ENCODE peak calls at places on chromosomes 7 and 10, in eight cellular contexts. Q is mesothelial cell of epicardium, L is cardiac fibroblast, N is cardiac muscle cell, P is GM13976, X is lung, S is AG04450, K is PC-9. H is an unnamed sample.

GRCh38 chr10:10532274-10532673 is 485.4 kb upstream of the CELF2 start:
- DNase-seq in N (peak), S (no peak), X (no peak), L (no peak), K (no peak), P (no peak), Q (no peak), H (no peak)

GRCh38 chr10:121823993-121824463 is 103.8 kb downstream of the ATE1 start:
- DNase-seq in L (peak), Q (no peak), K (no peak), P (peak), S (no peak), N (peak), X (no peak), H (peak)

GRCh38 chr10:22825841-22826240 is 102.0 kb upstream of the ARMC3 start:
- DNase-seq in K (no peak), S (no peak), L (no peak), Q (no peak), N (no peak), X (no peak), P (no peak), H (no peak)

GRCh38 chr7:27155816-27156507 is 513 bp downstream of the HOXA7 start:
- DNase-seq in Q (no peak), S (no peak), X (no peak), N (no peak), L (no peak), K (no peak), P (no peak), H (no peak)

GRCh38 chr10:22666287-22667092 is 47.9 kb downstream of the PIP4K2A start:
- DNase-seq in X (no peak), K (no peak), S (no peak), N (peak), L (peak), Q (no peak), P (no peak), H (no peak)

GRCh38 chr7:68429376-68430117 is 1168.7 kb upstream of the AUTS2 start:
- DNase-seq in X (no peak), L (no peak), K (no peak), S (no peak), P (no peak), Q (no peak), N (no peak), H (no peak)

GRCh38 chr10:121579656-121580055 is 18.6 kb downstream of the FGFR2 start:
- DNase-seq in L (no peak), Q (no peak), X (no peak), N (no peak), P (no peak), S (no peak), K (peak), H (no peak)

GRCh38 chr10:75532253-75532924 is 101.0 kb downstream of the LRMDA start:
- DNase-seq in L (no peak), P (no peak), Q (no peak), N (no peak), X (no peak), K (no peak), S (no peak), H (no peak)

GRCh38 chr10:62388328-62388727 is 14.2 kb downstream of the ZNF365 start:
- DNase-seq in Q (no peak), P (no peak), K (no peak), X (no peak), S (no peak), N (no peak), L (no peak), H (no peak)

DNA sequence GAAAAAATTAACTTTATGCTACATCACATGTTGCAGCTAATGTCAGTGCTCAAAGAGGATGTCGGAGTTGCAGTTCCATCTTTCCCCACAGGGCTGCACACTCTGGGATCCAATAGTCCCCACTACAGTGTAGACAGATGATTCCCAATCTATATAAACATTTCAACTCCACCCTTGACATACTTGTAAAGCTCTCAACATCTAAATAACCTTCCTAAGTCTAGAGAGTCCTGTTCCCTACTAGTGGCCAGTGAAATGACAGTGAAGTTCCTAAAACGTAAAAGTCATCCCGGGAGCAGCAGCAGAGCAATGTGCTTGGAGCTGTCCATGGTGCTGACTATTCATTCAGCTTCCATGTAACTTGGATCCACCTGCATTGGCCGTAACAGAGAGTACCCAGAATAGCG is 145.1 kb downstream of the GRM8 start:
- DNase-seq in Q (peak), P (peak), N (peak), S (peak), X (peak), L (peak), K (peak), H (no peak)
- TF ChIP-seq CTCF in Q (peak), P (peak), N (peak), S (peak), X (no peak), L (peak), K (peak), H (peak)

DNA sequence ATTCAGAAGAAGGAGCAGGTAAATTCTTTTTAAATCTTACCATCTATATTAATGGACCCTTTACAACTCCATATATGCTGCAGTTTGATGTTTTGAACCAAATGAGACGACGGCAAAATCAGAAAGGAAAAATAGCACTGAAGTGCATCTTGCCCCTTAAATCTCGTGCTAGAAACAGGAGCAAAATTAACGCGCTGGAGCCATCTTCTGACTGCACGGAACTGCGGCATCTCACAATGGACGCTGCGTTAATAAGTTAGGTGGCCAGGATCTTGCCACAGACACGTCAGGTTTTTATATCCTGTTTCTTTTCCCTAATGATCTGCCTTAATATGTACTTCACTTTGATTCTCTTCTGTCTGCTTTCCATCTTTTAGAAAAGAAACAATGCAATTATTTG is 354.5 kb downstream of the TFEC start:
- DNase-seq in L (peak), S (peak), X (no peak), K (peak), Q (no peak), N (no peak), P (no peak), H (no peak)
- TF ChIP-seq CTCF in L (no peak), S (peak), X (no peak), K (no peak), Q (no peak), N (peak), P (no peak), H (peak)

DNA sequence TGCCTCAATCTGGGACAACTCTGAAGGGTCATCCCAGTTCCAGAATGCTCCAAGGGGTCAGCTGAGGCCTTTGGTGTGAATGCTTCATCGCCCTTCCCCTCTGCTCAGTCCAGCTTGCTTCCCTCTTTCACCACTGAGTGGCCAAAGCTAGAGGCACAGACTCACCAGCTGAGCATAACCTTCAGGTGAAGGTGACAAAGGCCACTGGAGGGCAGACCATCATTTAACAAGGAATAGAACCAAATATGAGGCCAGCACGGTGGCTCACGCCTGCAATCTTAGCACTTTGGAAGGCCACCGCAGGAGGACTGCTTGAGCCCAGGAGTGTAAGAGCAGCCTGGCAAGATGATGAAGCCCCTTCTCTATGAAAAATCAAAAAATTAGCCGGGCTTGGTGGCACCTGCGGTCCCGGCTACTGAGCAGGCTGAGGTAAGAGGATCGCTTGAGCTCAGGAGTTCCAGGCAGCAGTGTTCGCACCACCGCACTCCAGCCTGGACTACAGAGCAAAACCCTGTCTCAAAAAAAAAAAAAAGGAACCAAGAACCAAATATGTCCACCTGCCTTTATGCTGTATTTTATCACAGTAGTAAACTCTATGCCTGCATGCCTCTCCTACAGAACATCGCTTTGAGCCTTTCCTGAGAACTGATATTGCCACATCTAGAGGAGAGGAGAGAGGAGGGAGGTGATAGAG is 13.4 kb downstream of the PRKAG2 start:
- DNase-seq in K (no peak), P (no peak), N (peak), S (no peak), L (no peak), Q (no peak), X (no peak), H (no peak)
- TF ChIP-seq CTCF in K (no peak), P (peak), N (no peak), S (no peak), L (no peak), Q (no peak), X (no peak), H (no peak)

GRCh38 chr7:41869091-41869490 is 166.2 kb upstream of the INHBA start:
- DNase-seq in N (no peak), S (no peak), Q (no peak), L (peak), X (no peak), K (no peak), P (no peak), H (no peak)
- TF ChIP-seq CTCF in N (no peak), S (no peak), Q (no peak), L (no peak), X (no peak), K (no peak), P (no peak), H (no peak)

DNA sequence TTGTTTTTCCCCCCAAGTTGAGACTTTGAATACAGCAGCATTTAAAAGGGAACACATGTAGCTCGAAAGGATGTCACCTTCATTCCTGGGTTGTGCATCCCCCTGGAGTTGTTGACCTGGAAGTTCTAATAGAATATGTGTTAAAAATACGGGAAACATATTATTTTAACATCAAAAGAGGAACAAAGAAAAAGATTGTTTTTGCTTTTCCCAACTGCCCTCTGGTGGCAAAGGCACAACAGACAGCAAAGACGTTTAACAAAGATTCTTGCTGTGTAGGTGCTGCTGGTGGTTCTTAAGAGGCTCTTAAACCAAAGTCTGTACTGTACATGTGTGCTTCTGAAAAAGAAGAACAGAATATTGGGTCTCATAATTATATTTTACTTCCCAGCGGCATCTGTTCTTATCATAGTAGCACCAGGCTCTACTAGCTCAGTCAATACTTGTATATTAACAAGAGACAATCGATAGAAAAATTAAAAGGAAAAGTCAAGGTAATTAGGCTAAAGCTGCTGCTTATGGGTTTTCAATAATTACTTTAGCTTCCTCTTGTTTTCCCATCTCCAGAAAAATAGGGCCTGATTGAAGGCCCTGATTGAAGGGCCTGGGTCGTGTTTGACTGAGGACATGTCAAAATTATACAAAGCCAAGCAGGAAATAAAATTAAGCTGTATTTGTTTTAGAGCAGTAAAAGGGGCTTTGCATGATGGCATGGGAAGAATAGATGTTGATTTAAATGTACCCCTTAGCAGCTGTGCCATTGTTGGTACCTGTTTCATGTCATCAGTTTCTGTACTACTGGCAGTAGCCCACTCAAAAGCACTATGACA is 384.2 kb upstream of the LRGUK start:
- DNase-seq in K (no peak), N (no peak), X (no peak), L (peak), P (no peak), Q (no peak), S (no peak), H (no peak)
- TF ChIP-seq CTCF in K (peak), N (peak), X (no peak), L (peak), P (peak), Q (no peak), S (peak), H (peak)

GRCh38 chr10:27355918-27356573 is 115.4 kb upstream of the ACBD5 start:
- DNase-seq in P (no peak), K (peak), S (no peak), N (no peak), X (no peak), L (no peak), Q (no peak), H (no peak)
- TF ChIP-seq CTCF in P (peak), K (peak), S (no peak), N (no peak), X (no peak), L (peak), Q (no peak), H (no peak)

GRCh38 chr7:66055321-66055956 is 20.2 kb upstream of the ASL start:
- DNase-seq in Q (no peak), K (no peak), N (no peak), S (no peak), L (peak), P (no peak), X (no peak), H (peak)

GRCh38 chr7:66050990-66051424 is 24.6 kb upstream of the ASL start:
- DNase-seq in S (peak), P (no peak), X (peak), N (peak), K (peak), L (peak), Q (no peak), H (peak)

GRCh38 chr7:66052447-66052846 is 23.2 kb upstream of the ASL start:
- DNase-seq in Q (no peak), K (no peak), N (no peak), S (no peak), X (no peak), L (no peak), P (no peak), H (no peak)

GRCh38 chr7:66050337-66050957 is 25.2 kb upstream of the ASL start:
- DNase-seq in K (no peak), S (no peak), Q (no peak), P (no peak), X (no peak), N (no peak), L (no peak), H (no peak)

GRCh38 chr7:66054063-66054462 is 21.6 kb upstream of the ASL start:
- DNase-seq in K (no peak), P (no peak), X (no peak), L (no peak), N (no peak), S (no peak), Q (no peak), H (no peak)
- TF ChIP-seq CTCF in K (no peak), P (no peak), X (no peak), L (no peak), N (no peak), S (no peak), Q (no peak), H (no peak)

GRCh38 chr7:25180946-25181345 is 47.3 kb downstream of the NPVF start:
- DNase-seq in K (no peak), X (no peak), P (no peak), N (no peak), Q (no peak), L (no peak), S (no peak), H (no peak)

GRCh38 chr7:25179325-25179724 is 49.0 kb downstream of the NPVF start:
- DNase-seq in K (no peak), N (peak), P (no peak), L (no peak), S (no peak), X (no peak), Q (no peak), H (no peak)

GRCh38 chr7:25181537-25181936 is 46.7 kb downstream of the NPVF start:
- DNase-seq in L (no peak), X (no peak), K (no peak), P (no peak), Q (no peak), S (no peak), N (no peak), H (no peak)

GRCh38 chr7:25179771-25180591 is 48.3 kb downstream of the NPVF start:
- DNase-seq in X (peak), N (peak), K (peak), P (peak), Q (peak), L (peak), S (peak), H (peak)

DNA sequence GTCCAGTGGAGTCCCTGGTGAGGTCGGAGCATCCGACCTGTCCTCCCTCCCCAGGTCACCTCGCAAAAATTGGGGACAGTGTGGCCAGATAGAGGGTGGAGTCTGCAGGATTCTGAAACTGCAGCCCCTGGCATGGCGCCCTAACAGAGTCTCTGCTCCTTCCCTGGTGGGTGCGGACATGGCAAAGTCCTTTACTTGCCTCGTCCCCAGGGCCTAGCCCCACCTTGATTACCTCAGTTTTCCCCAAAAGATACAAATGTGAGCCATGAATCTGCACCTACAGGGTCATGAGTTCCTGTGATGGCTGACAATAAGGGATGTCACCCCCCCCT is 47.7 kb downstream of the NPVF start:
- DNase-seq in N (no peak), Q (no peak), S (no peak), K (no peak), X (no peak), P (no peak), L (no peak), H (no peak)
- TF ChIP-seq CTCF in N (no peak), Q (peak), S (no peak), K (peak), X (no peak), P (no peak), L (no peak), H (no peak)

GRCh38 chr10:126187399-126187798 is 200.9 kb downstream of the ADAM12 start:
- DNase-seq in K (no peak), N (no peak), Q (no peak), S (no peak), X (no peak), P (no peak), L (no peak), H (no peak)
- TF ChIP-seq CTCF in K (no peak), N (no peak), Q (no peak), S (no peak), X (no peak), P (no peak), L (no peak), H (no peak)

DNA sequence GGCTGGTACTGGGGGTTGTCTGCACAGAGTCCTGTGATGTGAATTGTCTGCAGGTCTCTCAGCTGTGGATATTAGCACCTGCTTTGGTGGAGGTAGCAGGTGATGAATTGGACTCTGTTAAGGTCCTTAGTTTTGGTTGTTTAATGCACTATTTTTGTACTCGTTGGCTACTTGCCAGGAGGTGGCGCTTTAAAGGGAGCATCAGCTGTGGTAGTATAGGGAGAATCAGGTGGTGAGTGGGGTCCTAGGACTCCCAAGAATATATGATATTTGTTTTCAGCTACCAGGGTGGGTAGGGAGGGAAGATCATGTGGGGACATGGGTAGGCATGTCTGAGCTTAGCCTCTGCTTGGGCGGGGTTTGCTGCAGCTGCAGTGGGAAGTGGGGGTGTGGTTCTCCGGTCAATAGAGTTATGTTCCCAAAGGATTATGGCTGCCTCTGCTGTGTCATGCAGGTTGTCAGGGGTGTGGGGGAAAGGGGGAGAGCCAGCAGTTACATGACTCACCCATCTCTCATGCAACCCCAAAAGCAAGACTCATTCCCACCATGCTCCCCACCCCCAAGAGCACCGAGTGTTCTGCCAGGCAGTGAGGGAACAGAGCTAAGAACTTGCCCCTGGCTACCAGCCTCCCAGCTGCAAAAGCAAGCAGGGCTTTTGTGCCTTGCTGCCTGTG is 53.7 kb upstream of the ZNF273 start:
- DNase-seq in P (no peak), S (no peak), N (peak), X (no peak), Q (no peak), L (no peak), K (peak), H (no peak)
- TF ChIP-seq CTCF in P (no peak), S (no peak), N (no peak), X (no peak), Q (no peak), L (no peak), K (no peak), H (no peak)

H was measured in BJ.